ENCODE peak calls at places on chromosomes 16 and 17, in six cellular contexts. One of them, this sample, is unnamed.

GRCh38 chr16:19304670-19305240 is 19.2 kb downstream of the CLEC19A start:
- DNase-seq in cardiac fibroblast: no peak
- DNase-seq in heart right ventricle: no peak
- DNase-seq in B cell: no peak
- DNase-seq in tibial artery: no peak
- DNase-seq in left ventricle myocardium inferior: no peak
- DNase-seq in this sample: no peak

GRCh38 chr16:22977294-22977697 is 163.3 kb downstream of the HS3ST2 start:
- DNase-seq in heart right ventricle: no peak
- DNase-seq in left ventricle myocardium inferior: no peak
- DNase-seq in cardiac fibroblast: peak
- DNase-seq in B cell: no peak
- DNase-seq in tibial artery: no peak
- DNase-seq in this sample: no peak

GRCh38 chr17:235831-236640 is 54.6 kb upstream of the DOC2B start:
- DNase-seq in B cell: no peak
- DNase-seq in heart right ventricle: no peak
- DNase-seq in left ventricle myocardium inferior: peak
- DNase-seq in cardiac fibroblast: no peak
- DNase-seq in tibial artery: no peak
- DNase-seq in this sample: no peak

GRCh38 chr17:28701987-28702751 is 9.5 kb downstream of the PROCA1 start:
- DNase-seq in tibial artery: no peak
- DNase-seq in B cell: no peak
- DNase-seq in heart right ventricle: no peak
- DNase-seq in left ventricle myocardium inferior: no peak
- DNase-seq in cardiac fibroblast: no peak
- DNase-seq in this sample: no peak

GRCh38 chr16:17768257-17768656 is 297.5 kb upstream of the XYLT1 start:
- DNase-seq in heart right ventricle: no peak
- DNase-seq in B cell: no peak
- DNase-seq in tibial artery: no peak
- DNase-seq in cardiac fibroblast: peak
- DNase-seq in left ventricle myocardium inferior: no peak
- DNase-seq in this sample: peak

GRCh38 chr16:66845791-66846221 is 1.6 kb downstream of the CA7 start:
- DNase-seq in B cell: no peak
- DNase-seq in tibial artery: no peak
- DNase-seq in left ventricle myocardium inferior: no peak
- DNase-seq in cardiac fibroblast: no peak
- DNase-seq in heart right ventricle: no peak
- DNase-seq in this sample: no peak

GRCh38 chr16:48053346-48053745 is 102.4 kb downstream of the ABCC12 start:
- DNase-seq in cardiac fibroblast: peak
- DNase-seq in tibial artery: no peak
- DNase-seq in heart right ventricle: peak
- DNase-seq in left ventricle myocardium inferior: no peak
- DNase-seq in B cell: no peak
- DNase-seq in this sample: peak

GRCh38 chr17:76314392-76315227 is 6.5 kb upstream of the QRICH2 start:
- DNase-seq in cardiac fibroblast: peak
- DNase-seq in heart right ventricle: no peak
- DNase-seq in B cell: no peak
- DNase-seq in left ventricle myocardium inferior: no peak
- DNase-seq in tibial artery: peak
- DNase-seq in this sample: peak

GRCh38 chr16:85418978-85419491 is 194.1 kb upstream of the GSE1 start:
- DNase-seq in heart right ventricle: no peak
- DNase-seq in left ventricle myocardium inferior: peak
- DNase-seq in tibial artery: no peak
- DNase-seq in B cell: no peak
- DNase-seq in cardiac fibroblast: no peak
- DNase-seq in this sample: no peak

GRCh38 chr16:30382398-30383015 is at the start of gene SEPTIN1:
- DNase-seq in tibial artery: no peak
- DNase-seq in heart right ventricle: no peak
- DNase-seq in cardiac fibroblast: no peak
- DNase-seq in B cell: peak
- DNase-seq in left ventricle myocardium inferior: no peak
- DNase-seq in this sample: no peak

GRCh38 chr17:9837551-9838471 is 12.1 kb downstream of the GLP2R start:
- DNase-seq in heart right ventricle: peak
- DNase-seq in B cell: no peak
- DNase-seq in left ventricle myocardium inferior: peak
- DNase-seq in cardiac fibroblast: peak
- DNase-seq in tibial artery: peak
- DNase-seq in this sample: peak

GRCh38 chr17:59899099-59899498 is 6.2 kb downstream of the RPS6KB1 start:
- DNase-seq in cardiac fibroblast: no peak
- DNase-seq in heart right ventricle: no peak
- DNase-seq in B cell: no peak
- DNase-seq in left ventricle myocardium inferior: no peak
- DNase-seq in tibial artery: peak
- DNase-seq in this sample: peak

GRCh38 chr16:7615565-7615964 is 282.9 kb downstream of the RBFOX1 start:
- DNase-seq in tibial artery: no peak
- DNase-seq in B cell: no peak
- DNase-seq in cardiac fibroblast: no peak
- DNase-seq in left ventricle myocardium inferior: no peak
- DNase-seq in heart right ventricle: no peak
- DNase-seq in this sample: no peak

GRCh38 chr17:76906463-76906862 is 38.3 kb downstream of the MGAT5B start:
- DNase-seq in B cell: no peak
- DNase-seq in heart right ventricle: no peak
- DNase-seq in tibial artery: no peak
- DNase-seq in left ventricle myocardium inferior: no peak
- DNase-seq in cardiac fibroblast: no peak
- DNase-seq in this sample: no peak

GRCh38 chr17:38572665-38573365 is 32.9 kb downstream of the SRCIN1 start:
- DNase-seq in tibial artery: no peak
- DNase-seq in cardiac fibroblast: no peak
- DNase-seq in heart right ventricle: no peak
- DNase-seq in left ventricle myocardium inferior: no peak
- DNase-seq in B cell: no peak
- DNase-seq in this sample: no peak

GRCh38 chr16:66121466-66121865 is 245.0 kb upstream of the CDH5 start:
- DNase-seq in B cell: no peak
- DNase-seq in left ventricle myocardium inferior: no peak
- DNase-seq in cardiac fibroblast: no peak
- DNase-seq in tibial artery: no peak
- DNase-seq in heart right ventricle: no peak
- DNase-seq in this sample: no peak

GRCh38 chr17:61322316-61323014 is 77.2 kb upstream of the TBX2 start:
- DNase-seq in cardiac fibroblast: no peak
- DNase-seq in heart right ventricle: no peak
- DNase-seq in B cell: no peak
- DNase-seq in tibial artery: no peak
- DNase-seq in left ventricle myocardium inferior: no peak
- DNase-seq in this sample: no peak

GRCh38 chr17:75238684-75239191 is 22.7 kb downstream of the GGA3 start:
- DNase-seq in B cell: peak
- DNase-seq in left ventricle myocardium inferior: no peak
- DNase-seq in heart right ventricle: peak
- DNase-seq in tibial artery: no peak
- DNase-seq in cardiac fibroblast: peak
- DNase-seq in this sample: peak

GRCh38 chr17:46061435-46061834 is 62.4 kb downstream of the STH start:
- DNase-seq in tibial artery: no peak
- DNase-seq in heart right ventricle: no peak
- DNase-seq in B cell: no peak
- DNase-seq in cardiac fibroblast: peak
- DNase-seq in left ventricle myocardium inferior: no peak
- DNase-seq in this sample: peak

GRCh38 chr17:7215652-7216139 is 3.9 kb downstream of the DLG4 start:
- DNase-seq in B cell: no peak
- DNase-seq in left ventricle myocardium inferior: no peak
- DNase-seq in cardiac fibroblast: no peak
- DNase-seq in heart right ventricle: no peak
- DNase-seq in tibial artery: no peak
- DNase-seq in this sample: no peak

GRCh38 chr17:82502207-82502606 is 17.3 kb upstream of the FOXK2 start:
- DNase-seq in heart right ventricle: no peak
- DNase-seq in B cell: no peak
- DNase-seq in tibial artery: peak
- DNase-seq in left ventricle myocardium inferior: no peak
- DNase-seq in cardiac fibroblast: peak
- DNase-seq in this sample: no peak

GRCh38 chr17:75749545-75750389 is 15.2 kb downstream of the GALK1 start:
- DNase-seq in heart right ventricle: peak
- DNase-seq in B cell: peak
- DNase-seq in left ventricle myocardium inferior: peak
- DNase-seq in cardiac fibroblast: peak
- DNase-seq in tibial artery: peak
- DNase-seq in this sample: peak

GRCh38 chr16:48081656-48082055 is 74.1 kb downstream of the ABCC12 start:
- DNase-seq in tibial artery: no peak
- DNase-seq in cardiac fibroblast: peak
- DNase-seq in B cell: no peak
- DNase-seq in heart right ventricle: no peak
- DNase-seq in left ventricle myocardium inferior: no peak
- DNase-seq in this sample: peak

GRCh38 chr17:67992541-67993152 is 3.6 kb downstream of the C17orf58 start:
- DNase-seq in heart right ventricle: no peak
- DNase-seq in B cell: no peak
- DNase-seq in left ventricle myocardium inferior: no peak
- DNase-seq in tibial artery: no peak
- DNase-seq in cardiac fibroblast: no peak
- DNase-seq in this sample: peak

GRCh38 chr17:12967962-12968361 is 49.9 kb downstream of the ELAC2 start:
- DNase-seq in B cell: no peak
- DNase-seq in cardiac fibroblast: no peak
- DNase-seq in tibial artery: no peak
- DNase-seq in heart right ventricle: no peak
- DNase-seq in left ventricle myocardium inferior: no peak
- DNase-seq in this sample: no peak

GRCh38 chr16:86466695-86467406 is 43.5 kb upstream of the FOXF1 start:
- DNase-seq in heart right ventricle: no peak
- DNase-seq in cardiac fibroblast: no peak
- DNase-seq in B cell: no peak
- DNase-seq in left ventricle myocardium inferior: no peak
- DNase-seq in tibial artery: no peak
- DNase-seq in this sample: peak
- TF ChIP-seq CTCF in heart right ventricle: no peak
- TF ChIP-seq CTCF in cardiac fibroblast: no peak
- TF ChIP-seq CTCF in B cell: no peak
- TF ChIP-seq CTCF in left ventricle myocardium inferior: no peak
- TF ChIP-seq CTCF in tibial artery: no peak
- TF ChIP-seq CTCF in this sample: no peak

GRCh38 chr16:88680554-88681083 is 5.7 kb downstream of the SNAI3 start:
- DNase-seq in cardiac fibroblast: no peak
- DNase-seq in B cell: no peak
- DNase-seq in left ventricle myocardium inferior: no peak
- DNase-seq in tibial artery: no peak
- DNase-seq in heart right ventricle: no peak
- DNase-seq in this sample: no peak

GRCh38 chr16:88681709-88682451 is 4.4 kb downstream of the SNAI3 start:
- DNase-seq in heart right ventricle: peak
- DNase-seq in cardiac fibroblast: no peak
- DNase-seq in tibial artery: no peak
- DNase-seq in B cell: peak
- DNase-seq in left ventricle myocardium inferior: peak
- DNase-seq in this sample: no peak

GRCh38 chr16:88678224-88678979 is 7.9 kb downstream of the SNAI3 start:
- DNase-seq in left ventricle myocardium inferior: no peak
- DNase-seq in heart right ventricle: no peak
- DNase-seq in cardiac fibroblast: no peak
- DNase-seq in B cell: no peak
- DNase-seq in tibial artery: no peak
- DNase-seq in this sample: no peak

GRCh38 chr16:88677721-88678120 is 8.6 kb downstream of the SNAI3 start:
- DNase-seq in tibial artery: no peak
- DNase-seq in left ventricle myocardium inferior: no peak
- DNase-seq in heart right ventricle: no peak
- DNase-seq in B cell: no peak
- DNase-seq in cardiac fibroblast: no peak
- DNase-seq in this sample: no peak

GRCh38 chr16:88681084-88681680 is 5.1 kb downstream of the SNAI3 start:
- DNase-seq in cardiac fibroblast: no peak
- DNase-seq in B cell: peak
- DNase-seq in tibial artery: no peak
- DNase-seq in left ventricle myocardium inferior: no peak
- DNase-seq in heart right ventricle: no peak
- DNase-seq in this sample: no peak
- TF ChIP-seq CTCF in cardiac fibroblast: peak
- TF ChIP-seq CTCF in B cell: peak
- TF ChIP-seq CTCF in tibial artery: no peak
- TF ChIP-seq CTCF in left ventricle myocardium inferior: peak
- TF ChIP-seq CTCF in heart right ventricle: no peak
- TF ChIP-seq CTCF in this sample: peak

GRCh38 chr16:62068747-62069146 is 32.5 kb upstream of the CDH8 start:
- DNase-seq in left ventricle myocardium inferior: no peak
- DNase-seq in heart right ventricle: no peak
- DNase-seq in cardiac fibroblast: peak
- DNase-seq in B cell: no peak
- DNase-seq in tibial artery: no peak
- DNase-seq in this sample: no peak
- TF ChIP-seq CTCF in left ventricle myocardium inferior: no peak
- TF ChIP-seq CTCF in heart right ventricle: no peak
- TF ChIP-seq CTCF in cardiac fibroblast: peak
- TF ChIP-seq CTCF in B cell: no peak
- TF ChIP-seq CTCF in tibial artery: no peak
- TF ChIP-seq CTCF in this sample: no peak

GRCh38 chr17:73533801-73534574 is 110.3 kb downstream of the SDK2 start:
- DNase-seq in cardiac fibroblast: no peak
- DNase-seq in heart right ventricle: no peak
- DNase-seq in left ventricle myocardium inferior: no peak
- DNase-seq in tibial artery: no peak
- DNase-seq in B cell: no peak
- DNase-seq in this sample: no peak

GRCh38 chr17:73533127-73533526 is 111.1 kb downstream of the SDK2 start:
- DNase-seq in cardiac fibroblast: no peak
- DNase-seq in heart right ventricle: peak
- DNase-seq in tibial artery: no peak
- DNase-seq in B cell: no peak
- DNase-seq in left ventricle myocardium inferior: peak
- DNase-seq in this sample: no peak

GRCh38 chr17:73534575-73534940 is 109.7 kb downstream of the SDK2 start:
- DNase-seq in tibial artery: no peak
- DNase-seq in heart right ventricle: no peak
- DNase-seq in B cell: no peak
- DNase-seq in left ventricle myocardium inferior: no peak
- DNase-seq in cardiac fibroblast: no peak
- DNase-seq in this sample: no peak

GRCh38 chr17:73531171-73531570 is 113.1 kb downstream of the SDK2 start:
- DNase-seq in cardiac fibroblast: no peak
- DNase-seq in left ventricle myocardium inferior: no peak
- DNase-seq in B cell: no peak
- DNase-seq in tibial artery: no peak
- DNase-seq in heart right ventricle: no peak
- DNase-seq in this sample: no peak

DNA sequence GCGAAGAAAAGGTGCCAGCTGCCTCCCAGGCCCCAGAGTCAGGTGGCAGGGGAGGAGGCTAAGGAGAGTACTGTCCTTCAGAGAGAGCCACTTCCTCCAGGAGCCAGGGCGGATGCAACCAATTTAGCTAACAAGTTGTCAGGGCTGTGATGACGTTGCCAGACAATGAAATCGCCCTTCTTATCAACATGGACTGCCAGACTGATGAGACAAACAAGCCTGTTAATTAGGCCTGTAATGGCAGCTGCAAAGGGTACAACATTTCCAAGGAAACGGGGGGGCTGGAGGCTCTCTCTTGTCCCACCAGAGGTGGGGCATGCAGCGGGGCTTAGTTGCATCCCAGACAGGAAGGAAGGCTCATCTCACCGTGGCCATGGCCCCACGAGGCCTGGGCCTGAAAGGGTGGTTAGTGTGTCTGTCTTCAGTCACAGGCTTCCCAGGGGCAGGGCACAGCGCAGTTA is 111.8 kb downstream of the SDK2 start:
- DNase-seq in heart right ventricle: no peak
- DNase-seq in cardiac fibroblast: no peak
- DNase-seq in tibial artery: no peak
- DNase-seq in B cell: no peak
- DNase-seq in left ventricle myocardium inferior: no peak
- DNase-seq in this sample: no peak
- TF ChIP-seq CTCF in heart right ventricle: no peak
- TF ChIP-seq CTCF in cardiac fibroblast: no peak
- TF ChIP-seq CTCF in tibial artery: no peak
- TF ChIP-seq CTCF in B cell: no peak
- TF ChIP-seq CTCF in left ventricle myocardium inferior: no peak
- TF ChIP-seq CTCF in this sample: no peak